ENCODE peak calls at places on chromosome 10, in four cellular contexts. One of them, this sample, is unnamed. For H3K27me3, the result is how much of the 10 kb centered on the place peaks cover.

GRCh38 chr10:116084166-116084565 is 188.8 kb downstream of the GFRA1 start:
- DNase-seq in spleen: no peak
- DNase-seq in suprapubic skin: no peak
- DNase-seq in IMR-90: peak
- DNase-seq in this sample: no peak

GRCh38 chr10:59177031-59177861 is 803 bp downstream of the PHYHIPL start:
- DNase-seq in spleen: peak
- DNase-seq in suprapubic skin: no peak
- DNase-seq in IMR-90: peak
- DNase-seq in this sample: peak

GRCh38 chr10:102504179-102504975 is 605 bp downstream of the SUFU start:
- DNase-seq in spleen: peak
- DNase-seq in suprapubic skin: peak
- DNase-seq in IMR-90: peak
- DNase-seq in this sample: peak

GRCh38 chr10:62852961-62853702 is 37.0 kb upstream of the EGR2 start:
- DNase-seq in spleen: no peak
- DNase-seq in suprapubic skin: no peak
- DNase-seq in IMR-90: no peak
- DNase-seq in this sample: no peak

GRCh38 chr10:60818134-60818770 is 40.0 kb downstream of the CDK1 start:
- DNase-seq in spleen: no peak
- DNase-seq in suprapubic skin: no peak
- DNase-seq in IMR-90: peak
- DNase-seq in this sample: no peak

GRCh38 chr10:88278912-88279311 is 304.2 kb downstream of the RNLS start:
- DNase-seq in spleen: no peak
- DNase-seq in suprapubic skin: no peak
- DNase-seq in IMR-90: no peak
- DNase-seq in this sample: no peak

GRCh38 chr10:67818323-67818722 is 19.7 kb downstream of the DNAJC12 start:
- DNase-seq in spleen: no peak
- DNase-seq in suprapubic skin: no peak
- DNase-seq in IMR-90: peak
- DNase-seq in this sample: no peak

GRCh38 chr10:33376976-33377657 is 42.6 kb upstream of the NRP1 start:
- DNase-seq in spleen: no peak
- DNase-seq in suprapubic skin: no peak
- DNase-seq in IMR-90: peak
- DNase-seq in this sample: no peak

GRCh38 chr10:56537984-56538383 is 176.9 kb upstream of the ZWINT start:
- DNase-seq in spleen: no peak
- DNase-seq in suprapubic skin: no peak
- DNase-seq in IMR-90: peak
- DNase-seq in this sample: no peak

GRCh38 chr10:51214207-51214896 is 140.1 kb downstream of the PRKG1 start:
- DNase-seq in spleen: no peak
- DNase-seq in suprapubic skin: no peak
- DNase-seq in IMR-90: peak
- DNase-seq in this sample: no peak

GRCh38 chr10:105506258-105506657 is 865.2 kb downstream of the SORCS3 start:
- DNase-seq in spleen: no peak
- DNase-seq in suprapubic skin: no peak
- DNase-seq in IMR-90: no peak
- DNase-seq in this sample: peak

GRCh38 chr10:68103237-68103866 is 5.9 kb upstream of the MYPN start:
- DNase-seq in spleen: no peak
- DNase-seq in suprapubic skin: no peak
- DNase-seq in IMR-90: no peak
- DNase-seq in this sample: no peak

GRCh38 chr10:124092270-124093075 is 925 bp downstream of the CHST15 start:
- DNase-seq in spleen: peak
- DNase-seq in suprapubic skin: no peak
- DNase-seq in IMR-90: no peak
- DNase-seq in this sample: peak

GRCh38 chr10:69385454-69386350 is 31.0 kb downstream of the TACR2 start:
- DNase-seq in spleen: no peak
- DNase-seq in suprapubic skin: no peak
- DNase-seq in IMR-90: no peak
- DNase-seq in this sample: no peak

GRCh38 chr10:132137111-132138072 is 49.4 kb upstream of the DPYSL4 start:
- DNase-seq in spleen: peak
- DNase-seq in suprapubic skin: peak
- DNase-seq in IMR-90: no peak
- DNase-seq in this sample: no peak

GRCh38 chr10:117334075-117334474 is 41.2 kb downstream of the PDZD8 start:
- DNase-seq in spleen: no peak
- DNase-seq in suprapubic skin: no peak
- DNase-seq in IMR-90: peak
- DNase-seq in this sample: no peak

GRCh38 chr10:47079177-47079580 is 168.0 kb downstream of the PTPN20 start:
- DNase-seq in spleen: no peak
- DNase-seq in suprapubic skin: no peak
- DNase-seq in IMR-90: peak
- DNase-seq in this sample: no peak

GRCh38 chr10:130927157-130927556 is 384.4 kb downstream of the TCERG1L start:
- DNase-seq in spleen: no peak
- DNase-seq in suprapubic skin: no peak
- DNase-seq in IMR-90: no peak
- DNase-seq in this sample: no peak

GRCh38 chr10:73218466-73219191 is 28.4 kb downstream of the DNAJC9 start:
- DNase-seq in spleen: no peak
- DNase-seq in suprapubic skin: no peak
- DNase-seq in IMR-90: peak
- DNase-seq in this sample: no peak

GRCh38 chr10:33241351-33241750 is 93.1 kb downstream of the NRP1 start:
- DNase-seq in spleen: no peak
- DNase-seq in suprapubic skin: no peak
- DNase-seq in IMR-90: peak
- DNase-seq in this sample: no peak

GRCh38 chr10:97713828-97714400 is 384 bp downstream of the MARVELD1 start:
- DNase-seq in spleen: peak
- DNase-seq in suprapubic skin: peak
- DNase-seq in IMR-90: peak
- DNase-seq in this sample: peak
- TF ChIP-seq POLR2A in spleen: no peak
- TF ChIP-seq POLR2A in suprapubic skin: no peak
- TF ChIP-seq POLR2A in IMR-90: peak
- TF ChIP-seq POLR2A in this sample: peak

GRCh38 chr10:48740023-48740707 is 55.5 kb downstream of the WDFY4 start:
- DNase-seq in spleen: no peak
- DNase-seq in suprapubic skin: no peak
- DNase-seq in IMR-90: no peak
- DNase-seq in this sample: no peak

GRCh38 chr10:48739141-48739540 is 54.5 kb downstream of the WDFY4 start:
- DNase-seq in spleen: no peak
- DNase-seq in suprapubic skin: no peak
- DNase-seq in IMR-90: no peak
- DNase-seq in this sample: no peak

GRCh38 chr10:48733329-48733728 is 48.7 kb downstream of the WDFY4 start:
- DNase-seq in spleen: no peak
- DNase-seq in suprapubic skin: no peak
- DNase-seq in IMR-90: no peak
- DNase-seq in this sample: no peak

GRCh38 chr10:48737866-48738265 is 53.2 kb downstream of the WDFY4 start:
- DNase-seq in spleen: no peak
- DNase-seq in suprapubic skin: no peak
- DNase-seq in IMR-90: no peak
- DNase-seq in this sample: no peak

GRCh38 chr10:48735836-48736390 is 51.2 kb downstream of the WDFY4 start:
- DNase-seq in spleen: no peak
- DNase-seq in suprapubic skin: no peak
- DNase-seq in IMR-90: no peak
- DNase-seq in this sample: no peak
- H3K27me3 ChIP-seq in spleen: under half
- H3K27me3 ChIP-seq in suprapubic skin: under half
- H3K27me3 ChIP-seq in IMR-90: under half
- H3K27me3 ChIP-seq in this sample: under half

DNA sequence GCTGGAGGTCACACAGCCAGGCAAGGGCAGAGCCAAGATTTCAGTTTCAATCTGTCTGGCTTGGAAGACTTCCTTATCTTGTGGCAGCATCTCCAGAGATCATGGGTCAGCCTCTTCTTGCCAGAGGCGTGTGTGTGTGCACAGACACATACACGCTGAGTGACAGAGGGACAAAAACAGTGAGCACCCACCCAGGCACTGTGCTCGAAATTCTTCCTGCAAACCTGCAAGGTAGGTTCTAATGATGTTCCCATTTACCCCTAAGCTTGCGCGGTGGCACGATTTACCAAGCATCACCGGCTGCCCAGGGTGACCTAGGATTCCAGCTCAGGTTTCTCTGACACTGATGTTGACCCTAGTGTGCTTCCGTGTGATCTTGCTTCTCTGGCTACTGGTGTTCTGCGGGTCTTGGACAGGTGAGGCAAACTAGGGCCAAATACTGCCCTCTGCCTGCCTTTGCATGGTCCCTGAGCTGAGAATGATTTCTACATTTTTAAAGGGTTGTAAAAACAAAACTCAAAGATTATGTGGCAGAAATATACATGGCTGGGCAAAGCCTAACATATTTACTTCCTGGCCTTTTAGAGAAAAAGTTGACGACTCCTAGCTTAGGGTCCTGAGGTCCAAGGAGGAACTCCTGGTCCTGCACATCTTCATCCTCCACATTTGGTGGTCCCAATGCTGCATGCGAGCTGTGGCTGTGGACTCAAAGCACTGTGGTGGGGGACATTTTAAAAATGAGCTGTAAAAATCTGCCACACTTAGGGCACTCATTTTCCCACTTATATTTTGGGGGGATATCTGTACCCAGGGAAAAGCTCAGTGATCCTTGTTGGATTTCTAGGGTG is 268.5 kb downstream of the RPS24 start:
- DNase-seq in spleen: peak
- DNase-seq in suprapubic skin: no peak
- DNase-seq in IMR-90: peak
- DNase-seq in this sample: no peak
- TF ChIP-seq CTCF in spleen: no peak
- TF ChIP-seq CTCF in suprapubic skin: no peak
- TF ChIP-seq CTCF in IMR-90: peak
- TF ChIP-seq CTCF in this sample: no peak

GRCh38 chr10:79070091-79070610 is 1.4 kb downstream of the ZMIZ1 start:
- DNase-seq in spleen: peak
- DNase-seq in suprapubic skin: no peak
- DNase-seq in IMR-90: no peak
- DNase-seq in this sample: peak

GRCh38 chr10:79071535-79071923 is 2.8 kb downstream of the ZMIZ1 start:
- DNase-seq in spleen: no peak
- DNase-seq in suprapubic skin: no peak
- DNase-seq in IMR-90: no peak
- DNase-seq in this sample: no peak

GRCh38 chr10:79072041-79072441 is 3.3 kb downstream of the ZMIZ1 start:
- DNase-seq in spleen: no peak
- DNase-seq in suprapubic skin: no peak
- DNase-seq in IMR-90: peak
- DNase-seq in this sample: no peak

GRCh38 chr10:79069325-79070090 is 742 bp downstream of the ZMIZ1 start:
- DNase-seq in spleen: peak
- DNase-seq in suprapubic skin: no peak
- DNase-seq in IMR-90: no peak
- DNase-seq in this sample: peak

GRCh38 chr10:79070611-79071534 is 2.1 kb downstream of the ZMIZ1 start:
- DNase-seq in spleen: peak
- DNase-seq in suprapubic skin: peak
- DNase-seq in IMR-90: peak
- DNase-seq in this sample: peak
- TF ChIP-seq POLR2A in spleen: no peak
- TF ChIP-seq POLR2A in suprapubic skin: peak
- TF ChIP-seq POLR2A in IMR-90: peak
- TF ChIP-seq POLR2A in this sample: peak

DNA sequence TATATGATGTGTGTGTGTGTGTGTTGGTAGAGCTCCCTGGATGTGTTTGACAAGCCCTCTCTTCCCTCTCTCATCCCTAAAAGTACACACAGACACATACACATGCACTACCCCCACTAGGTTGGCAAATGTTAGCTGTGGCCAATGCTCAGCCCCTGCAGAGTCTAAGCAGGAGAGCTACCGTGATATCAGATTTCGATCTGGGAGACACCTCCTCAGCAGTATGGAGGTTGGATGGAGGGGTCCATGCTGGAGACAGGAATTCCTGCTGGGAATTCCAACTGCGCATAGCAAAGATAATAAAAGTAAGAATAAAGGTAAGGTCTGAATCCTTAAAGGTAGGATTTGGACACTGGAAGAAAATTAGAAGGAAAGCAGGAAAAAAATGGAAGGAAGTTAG is 85.7 kb downstream of the C10orf90 start:
- DNase-seq in spleen: no peak
- DNase-seq in suprapubic skin: no peak
- DNase-seq in IMR-90: no peak
- DNase-seq in this sample: no peak
- H3K27me3 ChIP-seq in spleen: under half
- H3K27me3 ChIP-seq in suprapubic skin: under half
- H3K27me3 ChIP-seq in IMR-90: under half
- H3K27me3 ChIP-seq in this sample: under half

DNA sequence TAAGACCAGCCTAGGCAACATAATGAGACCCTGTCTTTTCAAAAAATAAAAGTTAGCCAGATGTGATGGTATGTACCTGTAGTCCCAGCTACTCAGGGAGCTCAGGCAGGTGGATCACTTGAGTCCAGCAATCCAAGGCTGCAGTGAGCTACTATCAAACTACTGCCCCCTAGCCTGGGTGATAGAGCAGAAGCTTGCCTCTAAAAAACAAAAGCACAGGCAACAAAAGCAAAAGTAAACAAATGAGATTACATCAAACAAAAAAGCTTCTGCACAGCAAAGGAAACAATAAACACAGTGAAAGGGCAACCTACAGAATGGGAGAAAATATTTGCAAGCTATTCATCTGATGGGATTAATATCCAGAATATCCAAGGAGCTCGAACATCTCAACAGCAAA is 65.4 kb downstream of the FANK1 start:
- DNase-seq in spleen: no peak
- DNase-seq in suprapubic skin: no peak
- DNase-seq in IMR-90: no peak
- DNase-seq in this sample: no peak
- TF ChIP-seq CTCF in spleen: no peak
- TF ChIP-seq CTCF in suprapubic skin: no peak
- TF ChIP-seq CTCF in IMR-90: no peak
- TF ChIP-seq CTCF in this sample: no peak

GRCh38 chr10:13990392-13990805 is 340.3 kb downstream of the FRMD4A start:
- DNase-seq in spleen: no peak
- DNase-seq in suprapubic skin: no peak
- DNase-seq in IMR-90: peak
- DNase-seq in this sample: no peak
- TF ChIP-seq POLR2A in spleen: no peak
- TF ChIP-seq POLR2A in suprapubic skin: no peak
- TF ChIP-seq POLR2A in IMR-90: no peak
- TF ChIP-seq POLR2A in this sample: no peak